ENCODE peak calls at places on chromosomes 16 and 17, in five cellular contexts. H is K562, F is A549, C is HepG2, Q is GM12878. V is an unnamed sample. For H3K4me1, the result is how much of the 10 kb centered on the place peaks cover.

GRCh38 chr16:72846594-72846993 is 201.3 kb downstream of the ZFHX3 start:
- DNase-seq in C (no peak), Q (no peak), F (no peak), H (no peak), V (no peak)

GRCh38 chr17:18028684-18029540 is 10.1 kb downstream of the ATPAF2 start:
- DNase-seq in H (no peak), C (no peak), F (no peak), Q (no peak), V (no peak)

GRCh38 chr17:40552806-40553693 is 12.2 kb downstream of the CCR7 start:
- DNase-seq in H (no peak), F (no peak), C (no peak), Q (no peak), V (no peak)

GRCh38 chr17:77470800-77471733 is 330.3 kb downstream of the SEC14L1 start:
- DNase-seq in H (peak), F (peak), C (peak), Q (no peak), V (peak)

GRCh38 chr16:74438492-74438979 is 17.3 kb upstream of the CLEC18B start:
- DNase-seq in F (no peak), H (no peak), Q (no peak), C (no peak), V (no peak)

GRCh38 chr16:86597880-86598606 is 19.7 kb downstream of the FOXL1 start:
- DNase-seq in F (no peak), Q (no peak), H (peak), C (no peak), V (no peak)

GRCh38 chr17:77644181-77644972 is 314.1 kb upstream of the TNRC6C start:
- DNase-seq in H (no peak), F (no peak), Q (no peak), C (no peak), V (no peak)

GRCh38 chr17:19384723-19385391 is 2.1 kb downstream of the MFAP4 start:
- DNase-seq in H (peak), C (no peak), Q (no peak), F (no peak), V (peak)

GRCh38 chr17:10385871-10386270 is 13.1 kb upstream of the MYH13 start:
- DNase-seq in F (no peak), Q (no peak), H (no peak), C (no peak), V (no peak)

GRCh38 chr16:2465653-2466415 is 5.3 kb upstream of the NTN3 start:
- DNase-seq in H (no peak), F (peak), C (no peak), Q (no peak), V (peak)

GRCh38 chr17:30824002-30824355 is 513 bp downstream of the CRLF3 start:
- DNase-seq in H (peak), F (no peak), Q (no peak), C (no peak), V (no peak)

GRCh38 chr17:49730078-49730786 is 22.5 kb upstream of the SLC35B1 start:
- DNase-seq in C (no peak), Q (no peak), F (no peak), H (no peak), V (no peak)

GRCh38 chr17:12230411-12230810 is 209.7 kb downstream of the MAP2K4 start:
- DNase-seq in H (no peak), C (no peak), Q (no peak), F (no peak), V (no peak)

GRCh38 chr17:1275962-1276736 is 3.3 kb upstream of the TRARG1 start:
- DNase-seq in Q (no peak), H (peak), F (peak), C (peak), V (peak)

GRCh38 chr16:26019406-26019805 is 327.6 kb downstream of the HS3ST4 start:
- DNase-seq in F (no peak), Q (no peak), H (no peak), C (no peak), V (no peak)

GRCh38 chr16:17083628-17084027 is 387.1 kb downstream of the XYLT1 start:
- DNase-seq in F (no peak), Q (no peak), H (no peak), C (no peak), V (peak)

GRCh38 chr17:56593073-56593740 is at the start of gene NOG:
- DNase-seq in H (peak), F (peak), C (no peak), Q (no peak), V (peak)

GRCh38 chr16:84547539-84548058 is 43.1 kb upstream of the MEAK7 start:
- DNase-seq in C (peak), F (no peak), H (no peak), Q (no peak), V (no peak)

GRCh38 chr16:15644306-15644961 is 1.5 kb upstream of the MARF1 start:
- DNase-seq in Q (no peak), H (no peak), F (peak), C (peak), V (peak)

GRCh38 chr17:17108681-17109049 is 66.4 kb downstream of the MPRIP start:
- DNase-seq in F (peak), C (no peak), H (no peak), Q (no peak), V (peak)

GRCh38 chr17:63293310-63293709 is 152.8 kb downstream of the CYB561 start:
- DNase-seq in C (no peak), F (no peak), H (no peak), Q (no peak), V (no peak)

GRCh38 chr17:48439473-48439872 is 9.5 kb upstream of the SKAP1 start:
- DNase-seq in F (no peak), C (no peak), H (peak), Q (no peak), V (no peak)

DNA sequence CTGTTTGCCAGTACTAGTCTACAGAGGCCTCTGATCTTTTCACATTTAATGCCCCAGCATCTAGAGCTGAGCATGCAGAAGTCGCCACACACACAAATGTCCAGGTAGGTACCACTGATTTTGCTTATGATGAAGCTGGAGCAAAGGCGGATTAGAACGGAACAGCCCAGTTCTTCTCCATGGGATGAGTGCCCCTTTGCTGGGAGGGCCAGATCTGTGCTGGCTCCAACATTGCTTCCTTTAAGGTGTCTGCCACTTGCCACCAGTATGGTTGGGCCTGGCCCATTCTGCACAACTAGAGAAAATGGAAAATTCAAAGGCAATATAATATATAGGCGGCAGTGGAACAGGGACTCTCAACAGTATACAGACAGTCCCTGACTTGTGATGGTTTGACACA is 2.2 kb upstream of the MNT start:
- DNase-seq in H (no peak), F (no peak), C (no peak), Q (no peak), V (no peak)
- H3K4me1 ChIP-seq in H (under half), F (half or more), C (under half), Q (under half), V (under half)

GRCh38 chr16:89686520-89687091 is at the start of gene CDK10:
- DNase-seq in Q (peak), C (no peak), F (peak), H (peak), V (peak)
- TF ChIP-seq JUNB in Q (no peak), C (no peak), F (no peak), H (no peak), V (no peak)

GRCh38 chr16:398551-399277 is 1.7 kb downstream of the NME4 start:
- DNase-seq in Q (no peak), C (no peak), H (no peak), F (no peak), V (peak)

GRCh38 chr16:397736-398332 is 835 bp downstream of the NME4 start:
- DNase-seq in C (peak), F (peak), Q (no peak), H (no peak), V (peak)

GRCh38 chr16:396199-396598 is 800 bp upstream of the NME4 start:
- DNase-seq in H (no peak), C (no peak), Q (no peak), F (no peak), V (peak)

GRCh38 chr16:397135-397661 is at the start of gene NME4:
- DNase-seq in F (peak), Q (no peak), H (peak), C (no peak), V (peak)

DNA sequence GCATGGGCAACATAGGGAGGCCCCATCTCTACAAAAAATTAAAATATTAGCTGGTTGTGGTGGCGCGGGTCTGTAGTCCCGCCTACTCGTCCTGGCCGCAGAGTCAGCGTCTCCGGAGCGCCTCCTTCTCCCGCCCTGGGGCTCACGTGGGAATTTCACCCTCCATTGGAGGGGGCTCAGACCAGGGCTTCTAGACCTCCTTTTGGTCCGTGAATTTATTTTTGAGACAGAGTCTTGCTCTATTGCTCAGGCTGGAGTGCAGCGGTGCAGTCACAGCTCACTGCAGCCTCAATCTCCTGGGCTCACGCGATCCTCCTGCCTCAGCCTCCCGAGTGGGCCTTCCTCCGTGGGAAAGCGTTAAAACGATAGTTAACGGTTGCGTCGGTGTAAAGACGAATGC is 394 bp upstream of the NME4 start:
- DNase-seq in F (peak), Q (no peak), H (peak), C (peak), V (peak)
- H3K4me1 ChIP-seq in F (under half), Q (under half), H (half or more), C (under half), V (under half)

GRCh38 chr17:46190763-46191162 is 2.5 kb downstream of the KANSL1 start:
- DNase-seq in F (no peak), H (no peak), C (no peak), Q (no peak), V (no peak)
- TF ChIP-seq JUNB in F (no peak), H (no peak), C (no peak), Q (no peak), V (no peak)

GRCh38 chr16:11201498-11202259 is 54.3 kb downstream of the SOCS1 start:
- DNase-seq in Q (no peak), F (no peak), H (peak), C (peak), V (peak)
- H3K4me1 ChIP-seq in Q (half or more), F (under half), H (half or more), C (half or more), V (under half)

DNA sequence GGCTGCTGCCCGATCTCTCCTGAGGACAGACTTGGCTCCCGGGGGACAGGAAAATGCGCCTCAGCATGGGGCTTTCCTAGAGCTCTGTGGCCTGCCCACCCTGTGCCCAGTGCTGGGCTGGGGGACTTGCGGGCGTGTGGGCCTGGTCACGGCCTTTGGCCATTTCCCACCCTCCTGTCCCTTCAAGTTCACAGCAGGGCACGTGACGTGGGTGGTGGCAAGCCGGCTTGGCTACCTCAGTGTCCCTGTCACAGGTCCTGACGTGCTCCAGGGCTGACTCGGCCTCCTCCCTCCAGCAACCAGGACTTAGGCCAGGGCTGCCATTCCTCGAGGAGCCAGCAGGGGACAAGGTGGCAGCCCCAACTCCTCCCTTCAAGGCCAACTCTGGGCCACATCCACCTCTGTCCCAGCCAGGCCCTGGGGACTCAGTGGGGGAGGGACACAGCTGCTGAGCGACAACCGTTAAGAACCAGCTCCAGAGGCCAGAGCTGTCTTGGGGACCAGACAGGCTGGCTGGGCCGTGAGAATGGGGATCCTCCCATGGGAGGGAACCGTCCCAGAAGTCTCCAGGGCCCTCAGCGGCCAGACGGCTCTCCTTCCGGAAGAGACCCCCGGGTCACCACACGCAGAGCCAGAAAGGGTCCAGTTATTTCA is 981 bp upstream of the UNC13D start:
- DNase-seq in F (peak), H (peak), C (peak), Q (peak), V (peak)
- TF ChIP-seq JUNB in F (no peak), H (no peak), C (no peak), Q (no peak), V (no peak)

DNA sequence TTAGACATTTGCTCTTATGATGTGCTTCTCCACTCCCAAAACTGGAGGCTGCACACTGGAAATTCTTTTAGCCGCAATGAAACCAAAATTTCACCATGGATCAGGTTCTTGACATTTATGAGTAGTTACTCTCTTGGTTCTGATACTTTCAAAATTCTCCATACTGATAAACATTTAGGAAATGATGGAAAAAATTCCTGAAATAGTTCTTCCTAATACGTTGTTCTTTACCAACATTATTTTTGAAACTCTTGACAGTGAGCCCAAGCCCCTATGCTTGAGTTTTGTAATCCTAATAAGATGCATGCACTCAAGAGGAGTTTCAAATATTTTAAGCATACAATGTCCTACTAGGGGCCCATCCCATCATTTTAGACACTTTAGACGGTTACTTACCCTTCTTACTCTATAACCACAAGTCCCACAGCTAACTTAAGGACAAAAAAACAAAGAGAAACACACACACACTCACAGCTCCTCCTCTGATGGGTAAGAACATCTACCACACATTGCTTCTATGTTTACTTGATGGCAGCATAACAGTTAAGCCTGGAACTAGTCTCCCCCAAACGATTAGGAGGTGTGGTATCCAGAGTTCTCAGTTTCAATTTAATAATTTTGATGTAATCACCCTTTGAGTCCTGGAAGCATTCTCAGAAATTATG is 3.7 kb downstream of the VEZF1 start:
- DNase-seq in F (no peak), C (no peak), Q (no peak), H (no peak), V (no peak)
- H3K4me1 ChIP-seq in F (half or more), C (half or more), Q (under half), H (under half), V (under half)

DNA sequence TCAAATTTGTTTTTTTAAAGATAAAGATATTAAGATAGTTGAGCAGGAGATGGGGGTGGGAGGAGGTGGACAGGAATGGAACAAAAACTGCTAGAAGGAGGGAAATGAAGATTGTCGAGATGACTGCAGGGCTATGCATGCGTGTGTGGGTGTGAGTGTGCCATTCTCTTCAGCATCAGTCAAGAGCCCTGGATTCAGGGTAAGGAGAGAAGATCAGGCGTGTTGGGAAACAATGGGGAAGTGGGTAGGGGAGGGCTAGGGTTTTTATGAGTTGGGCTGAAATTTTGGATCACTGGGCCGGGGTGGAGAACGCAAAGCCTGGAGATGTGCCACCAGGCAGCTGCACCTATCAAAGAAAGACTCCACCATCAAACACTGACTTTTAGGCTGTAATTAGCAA is 4.5 kb downstream of the CDRT4 start:
- DNase-seq in H (no peak), F (no peak), C (no peak), Q (no peak), V (no peak)
- TF ChIP-seq JUNB in H (no peak), F (no peak), C (no peak), Q (no peak), V (no peak)

V was measured in GM23338.